ENCODE peak calls at places on chromosomes 1 and 21, in four cellular contexts. P, E, G and T are unnamed samples.
A peak's percentile ranks its signal among the peaks of the same experiment; 100 is the strongest.

GRCh38 chr1:111030590-111030989 is 66.9 kb upstream of the LRIF1 start:
- DNase-seq in P (no peak), E (peak; percentile 2), G (peak; percentile 50), T (peak; percentile 33)

GRCh38 chr1:29683472-29683871 is 447.1 kb downstream of the PTPRU start:
- DNase-seq in P (peak; percentile 10), E (no peak), G (no peak), T (no peak)

GRCh38 chr1:52423771-52424170 is 19.4 kb downstream of the PRPF38A start:
- DNase-seq in P (no peak), E (no peak), G (peak; percentile 17), T (no peak)

GRCh38 chr1:210262167-210262896 is 29.7 kb downstream of the SERTAD4 start:
- DNase-seq in P (no peak), E (no peak), G (no peak), T (no peak)

GRCh38 chr1:119739150-119739549 is 27.4 kb downstream of the PHGDH start:
- DNase-seq in P (peak; percentile 55), E (no peak), G (no peak), T (no peak)

GRCh38 chr1:90717665-90718410 is 736 bp upstream of the BARHL2 start:
- DNase-seq in P (no peak), E (no peak), G (peak; percentile 73), T (peak; percentile 71)

GRCh38 chr1:42173155-42173933 is 8.8 kb upstream of the GUCA2A start:
- DNase-seq in P (peak; percentile 77), E (peak; percentile 28), G (peak; percentile 67), T (peak; percentile 82)

GRCh38 chr1:43954036-43954435 is 7.3 kb downstream of the IPO13 start:
- DNase-seq in P (peak; percentile 88), E (no peak), G (no peak), T (no peak)

GRCh38 chr1:36352910-36353878 is 29.7 kb upstream of the EVA1B start:
- DNase-seq in P (no peak), E (no peak), G (no peak), T (peak; percentile 41)

GRCh38 chr21:41426656-41427311 is 745 bp downstream of the MX1 start:
- DNase-seq in P (no peak), E (no peak), G (no peak), T (no peak)

GRCh38 chr1:202276081-202276715 is 65.5 kb downstream of the UBE2T start:
- DNase-seq in P (no peak), E (no peak), G (no peak), T (no peak)

GRCh38 chr1:117843791-117844190 is 85.6 kb downstream of the GDAP2 start:
- DNase-seq in P (no peak), E (no peak), G (no peak), T (no peak)

GRCh38 chr1:30134466-30135217 is 588.7 kb downstream of the MATN1 start:
- DNase-seq in P (no peak), E (no peak), G (no peak), T (no peak)

GRCh38 chr1:184854456-184855180 is 100.0 kb upstream of the EDEM3 start:
- DNase-seq in P (no peak), E (no peak), G (no peak), T (no peak)

GRCh38 chr1:100502052-100502792 is 35.7 kb upstream of the GPR88 start:
- DNase-seq in P (no peak), E (no peak), G (no peak), T (no peak)

GRCh38 chr1:77370161-77370560 is 88.3 kb downstream of the AK5 start:
- DNase-seq in P (no peak), E (no peak), G (no peak), T (no peak)

GRCh38 chr1:212070720-212071302 is 35.3 kb downstream of the DTL start:
- DNase-seq in P (no peak), E (peak; percentile 14), G (peak; percentile 62), T (no peak)

GRCh38 chr1:175774921-175775320 is 31.5 kb upstream of the TNR start:
- DNase-seq in P (no peak), E (no peak), G (no peak), T (no peak)

GRCh38 chr1:171115280-171115897 is 24.7 kb downstream of the FMO3 start:
- DNase-seq in P (no peak), E (no peak), G (no peak), T (no peak)

GRCh38 chr1:161379071-161379470 is 11.4 kb upstream of the CFAP126 start:
- DNase-seq in P (no peak), E (no peak), G (no peak), T (peak; percentile 16)

GRCh38 chr1:64356636-64357256 is 113.2 kb upstream of the CACHD1 start:
- DNase-seq in P (no peak), E (no peak), G (no peak), T (peak; percentile 29)

GRCh38 chr1:218364028-218364710 is 19.0 kb downstream of the TGFB2 start:
- DNase-seq in P (no peak), E (no peak), G (no peak), T (no peak)

GRCh38 chr1:19209439-19209989 is 552 bp downstream of the UBR4 start:
- DNase-seq in P (no peak), E (peak; percentile 14), G (peak; percentile 59), T (peak; percentile 48)

GRCh38 chr1:8764301-8764937 is 53.0 kb downstream of the RERE start:
- DNase-seq in P (no peak), E (no peak), G (no peak), T (no peak)

GRCh38 chr1:119040906-119041305 is 52.8 kb upstream of the TBX15 start:
- DNase-seq in P (no peak), E (no peak), G (no peak), T (no peak)

GRCh38 chr1:1197551-1198422 is 8.6 kb downstream of the TNFRSF18 start:
- DNase-seq in P (no peak), E (no peak), G (no peak), T (peak; percentile 5)

GRCh38 chr1:74470936-74471335 is 41.5 kb downstream of the LRRC53 start:
- DNase-seq in P (no peak), E (no peak), G (peak; percentile 51), T (no peak)

GRCh38 chr1:10598088-10598712 is 123.5 kb downstream of the PEX14 start:
- DNase-seq in P (peak; percentile 52), E (no peak), G (no peak), T (no peak)

GRCh38 chr1:17825273-17826164 is 70.4 kb downstream of the ACTL8 start:
- DNase-seq in P (no peak), E (no peak), G (no peak), T (no peak)

GRCh38 chr21:44878053-44878982 is 4.8 kb upstream of the PTTG1IP start:
- DNase-seq in P (no peak), E (no peak), G (no peak), T (no peak)

GRCh38 chr1:105442901-105443300 is 1613.6 kb upstream of the PRMT6 start:
- DNase-seq in P (no peak), E (no peak), G (no peak), T (no peak)

GRCh38 chr1:42128499-42128898 is 24.7 kb upstream of the GUCA2B start:
- DNase-seq in P (no peak), E (no peak), G (no peak), T (no peak)

GRCh38 chr1:210684466-210685294 is 356.0 kb downstream of the HHAT start:
- DNase-seq in P (no peak), E (no peak), G (no peak), T (no peak)

GRCh38 chr1:38558476-38559179 is 300.9 kb downstream of the RRAGC start:
- DNase-seq in P (no peak), E (no peak), G (no peak), T (peak; percentile 84)

GRCh38 chr1:33460947-33461629 is 11.4 kb upstream of the ZSCAN20 start:
- DNase-seq in P (no peak), E (no peak), G (no peak), T (no peak)

GRCh38 chr1:8660455-8660854 is 157.0 kb downstream of the RERE start:
- DNase-seq in P (peak; percentile 76), E (no peak), G (peak; percentile 34), T (no peak)

GRCh38 chr1:178393370-178393769 is 103.4 kb downstream of the CLEC20A start:
- DNase-seq in P (no peak), E (no peak), G (no peak), T (no peak)

GRCh38 chr1:176466514-176466913 is 3.5 kb downstream of the PAPPA2 start:
- DNase-seq in P (no peak), E (peak; percentile 19), G (peak; percentile 43), T (no peak)

DNA sequence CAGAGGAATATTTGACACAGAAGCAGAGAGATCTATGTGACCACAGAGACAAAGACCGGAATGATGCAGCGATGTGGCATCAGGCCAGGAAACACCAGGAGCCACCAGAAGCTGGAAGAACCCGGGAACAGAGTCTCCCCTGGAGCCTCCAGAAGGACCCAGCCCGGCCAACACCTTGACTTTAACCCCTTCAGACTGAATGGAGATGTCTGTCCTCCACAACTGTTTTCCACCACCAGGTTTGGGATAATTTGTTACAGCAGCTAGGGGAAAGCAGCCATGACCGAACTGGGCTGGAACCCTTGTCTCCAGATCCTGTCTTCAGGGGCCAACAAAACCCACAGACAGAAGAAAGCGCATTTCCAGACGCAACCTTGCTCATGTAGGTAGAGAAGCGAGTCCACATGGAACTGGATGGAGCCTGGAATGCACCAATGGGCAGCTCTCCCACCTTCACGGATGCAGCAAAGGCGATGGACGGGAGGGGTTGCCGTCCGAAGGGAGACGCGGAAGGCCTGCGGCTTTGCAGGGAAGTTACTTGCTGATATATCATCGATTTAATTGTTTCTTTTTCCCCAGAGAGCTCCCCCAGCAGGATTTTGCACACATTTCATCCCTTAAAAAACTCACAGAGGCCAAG is 396.6 kb downstream of the NPHP4 start:
- DNase-seq in P (no peak), E (no peak), G (no peak), T (no peak)
- TF ChIP-seq CTCF in P (no peak), E (no peak), G (no peak), T (no peak)

GRCh38 chr1:169133801-169134558 is 27.5 kb downstream of the ATP1B1 start:
- DNase-seq in P (no peak), E (no peak), G (no peak), T (no peak)
- TF ChIP-seq CTCF in P (peak; percentile 31), E (peak; percentile 45), G (peak; percentile 25), T (no peak)

GRCh38 chr1:21668232-21669032 is 725 bp downstream of the RAP1GAP start:
- DNase-seq in P (no peak), E (no peak), G (no peak), T (no peak)
- TF ChIP-seq CTCF in P (no peak), E (no peak), G (peak; percentile 21), T (no peak)

GRCh38 chr1:174764186-174764585 is 235.6 kb upstream of the CACYBP start:
- DNase-seq in P (no peak), E (no peak), G (no peak), T (no peak)

GRCh38 chr1:174766727-174767126 is 233.0 kb upstream of the CACYBP start:
- DNase-seq in P (no peak), E (no peak), G (no peak), T (no peak)

DNA sequence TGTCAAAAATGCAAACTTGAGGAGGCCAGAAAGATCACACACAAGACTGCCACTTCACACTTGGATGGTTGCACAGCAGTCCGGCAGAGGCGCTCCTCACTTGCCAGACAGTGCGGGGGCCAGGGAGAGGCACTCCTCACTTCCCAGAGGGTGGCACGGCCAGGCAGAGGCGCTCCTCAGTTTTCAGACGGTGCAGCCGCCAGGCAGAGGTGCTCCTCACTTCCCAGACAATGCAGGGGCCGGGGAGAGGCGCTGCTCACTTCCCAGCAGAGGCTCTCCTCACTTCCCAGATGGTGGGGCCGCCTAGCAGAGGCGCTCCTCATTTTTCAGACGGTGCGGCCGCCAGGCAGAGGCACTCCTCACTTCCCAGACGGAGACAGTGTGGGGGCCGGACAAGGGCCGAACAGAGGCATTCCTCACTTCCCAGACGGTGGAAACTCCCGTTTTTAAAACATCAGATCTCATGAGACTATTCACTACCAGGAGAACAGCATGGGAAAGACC is 238.4 kb upstream of the CACYBP start:
- DNase-seq in P (no peak), E (no peak), G (no peak), T (no peak)
- TF ChIP-seq CTCF in P (no peak), E (no peak), G (no peak), T (no peak)